ENCODE peak calls at places on chromosomes 4 and X, in five cellular contexts. F is HepG2, U is HCT116, A is K562, V is H1. K is an unnamed sample.

GRCh38 chrX:46670316-46670715 is 88.6 kb downstream of the SLC9A7 start:
- DNase-seq in V (no peak), U (no peak), F (no peak), A (no peak), K (no peak)

GRCh38 chr4:102500371-102501175 is 586 bp upstream of the NFKB1 start:
- DNase-seq in A (no peak), V (no peak), U (no peak), F (peak), K (no peak)

GRCh38 chr4:38889143-38889542 is 21.5 kb downstream of the FAM114A1 start:
- DNase-seq in F (peak), V (no peak), A (no peak), U (peak), K (peak)

GRCh38 chr4:174420317-174420716 is 102.0 kb downstream of the HPGD start:
- DNase-seq in F (no peak), U (no peak), A (no peak), V (no peak), K (no peak)

GRCh38 chr4:1582227-1582626 is 101.9 kb downstream of the FAM53A start:
- DNase-seq in V (no peak), A (no peak), U (no peak), F (no peak), K (no peak)

GRCh38 chr4:8308856-8309771 is 39.6 kb downstream of the HTRA3 start:
- DNase-seq in V (no peak), A (no peak), U (no peak), F (no peak), K (no peak)

GRCh38 chr4:14254252-14254651 is 626.7 kb upstream of the BOD1L1 start:
- DNase-seq in V (no peak), U (no peak), F (no peak), A (peak), K (no peak)

GRCh38 chrX:102745513-102746133 is 25.1 kb downstream of the GPRASP3 start:
- DNase-seq in V (peak), F (no peak), U (no peak), A (no peak), K (no peak)

GRCh38 chr4:179095585-179096228 is 1653.5 kb upstream of the AGA start:
- DNase-seq in A (peak), V (no peak), U (no peak), F (no peak), K (no peak)

GRCh38 chrX:53595266-53595810 is 91.2 kb downstream of the HUWE1 start:
- DNase-seq in U (no peak), A (no peak), V (no peak), F (no peak), K (no peak)

GRCh38 chr4:26822546-26822945 is 38.1 kb upstream of the STIM2 start:
- DNase-seq in A (no peak), F (no peak), V (no peak), U (no peak), K (peak)

GRCh38 chr4:6613676-6614651 is 26.5 kb upstream of the MRFAP1 start:
- DNase-seq in F (no peak), A (no peak), U (no peak), V (no peak), K (no peak)

GRCh38 chr4:139740121-139740520 is 74.5 kb downstream of the MGST2 start:
- DNase-seq in A (no peak), V (no peak), U (no peak), F (no peak), K (no peak)

GRCh38 chrX:117990438-117990837 is 126.2 kb downstream of the KLHL13 start:
- DNase-seq in A (no peak), F (no peak), U (no peak), V (no peak), K (no peak)

GRCh38 chrX:47250017-47250347 is 17.2 kb downstream of the USP11 start:
- DNase-seq in A (no peak), V (no peak), U (no peak), F (no peak), K (no peak)

GRCh38 chrX:77740376-77740905 is 45.6 kb downstream of the ATRX start:
- DNase-seq in A (no peak), F (no peak), V (no peak), U (no peak), K (no peak)

GRCh38 chr4:95248713-95249401 is 299.9 kb downstream of the UNC5C start:
- DNase-seq in U (peak), V (no peak), A (peak), F (peak), K (no peak)

GRCh38 chr4:144894525-144894924 is 203.5 kb downstream of the ANAPC10 start:
- DNase-seq in V (no peak), F (no peak), U (peak), A (no peak), K (no peak)

GRCh38 chrX:43644124-43644701 is 11.9 kb upstream of the MAOA start:
- DNase-seq in V (no peak), A (no peak), U (no peak), F (no peak), K (no peak)

GRCh38 chrX:22095306-22095705 is 63.2 kb downstream of the PHEX start:
- DNase-seq in F (no peak), A (no peak), V (no peak), U (no peak), K (no peak)

GRCh38 chr4:188971125-188971524 is 831.9 kb downstream of the TRIML1 start:
- DNase-seq in A (no peak), V (no peak), U (peak), F (no peak), K (no peak)

GRCh38 chr4:16159321-16159720 is 67.0 kb downstream of the TAPT1 start:
- DNase-seq in U (no peak), V (no peak), F (no peak), A (no peak), K (no peak)

GRCh38 chr4:96194993-96195392 is 355.1 kb downstream of the PDHA2 start:
- DNase-seq in A (no peak), V (no peak), F (no peak), U (no peak), K (no peak)

GRCh38 chr4:76562161-76562560 is 127.1 kb downstream of the SHROOM3 start:
- DNase-seq in V (no peak), A (no peak), U (no peak), F (no peak), K (no peak)

GRCh38 chr4:110059556-110060191 is 138.7 kb downstream of the ELOVL6 start:
- DNase-seq in F (no peak), U (no peak), A (no peak), V (no peak), K (peak)

GRCh38 chr4:22356996-22357596 is 158.8 kb downstream of the ADGRA3 start:
- DNase-seq in F (no peak), A (no peak), U (no peak), V (no peak), K (no peak)

GRCh38 chr4:122017296-122017695 is 65.4 kb upstream of the TRPC3 start:
- DNase-seq in U (no peak), F (no peak), V (no peak), A (no peak), K (no peak)

DNA sequence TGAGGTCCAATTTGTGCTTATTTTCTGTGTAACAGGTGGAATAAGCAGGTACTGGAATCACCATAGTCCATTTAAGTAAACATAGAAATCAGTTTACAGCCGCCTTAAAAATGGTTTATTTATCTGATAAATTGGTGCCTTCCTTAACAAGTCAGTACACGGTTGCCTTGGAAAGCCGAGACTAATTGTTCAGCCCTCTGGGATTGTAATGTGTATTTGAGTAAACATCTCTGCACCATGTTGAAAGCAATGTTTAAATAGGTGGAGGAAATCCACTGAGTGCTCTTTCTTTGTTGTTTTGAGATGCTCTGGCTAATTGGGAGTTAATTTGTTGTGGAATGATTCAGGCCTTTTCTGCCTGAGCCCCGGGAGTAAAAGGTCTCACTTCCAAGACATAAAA is 45.7 kb upstream of the ADRA2C start:
- DNase-seq in U (no peak), V (no peak), A (no peak), F (no peak), K (no peak)
- TF ChIP-seq EZH2 in U (no peak), V (no peak), A (no peak), F (no peak), K (no peak)

DNA sequence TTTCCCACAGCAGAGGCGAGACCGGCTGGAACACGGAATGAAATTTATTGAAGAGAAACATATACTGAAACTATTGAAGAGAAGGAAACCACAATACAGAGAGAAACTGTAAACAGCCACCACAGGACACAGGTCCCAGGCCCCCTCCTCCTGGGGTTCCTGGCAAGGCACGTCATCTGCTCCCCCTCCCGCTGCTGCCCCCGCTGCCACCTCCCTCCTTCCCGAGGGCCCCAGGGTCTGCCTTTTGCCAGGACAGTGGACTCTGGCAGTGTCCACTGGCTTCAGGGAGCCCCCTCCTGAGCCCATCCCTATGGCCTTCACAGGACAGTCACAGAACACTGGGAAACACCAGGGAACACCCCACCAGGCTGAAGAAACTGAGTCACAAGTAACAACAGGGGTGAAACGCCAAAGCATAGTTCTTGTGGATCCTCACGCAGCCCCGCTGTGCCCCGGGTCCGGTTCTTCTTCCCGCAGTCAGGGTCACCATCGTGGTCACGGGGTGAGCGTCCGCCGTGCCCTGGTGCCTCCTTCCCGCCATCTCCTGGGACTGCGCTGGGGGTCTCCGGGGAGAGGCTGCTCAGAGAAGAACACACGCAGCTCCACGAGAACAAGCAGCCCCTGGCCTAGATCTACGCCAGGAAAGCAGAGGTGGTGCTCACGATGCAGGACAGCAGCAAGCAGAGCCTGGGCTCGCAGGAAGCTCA is 5.4 kb downstream of the PNMA6E start:
- DNase-seq in F (no peak), V (no peak), U (no peak), A (no peak), K (no peak)
- TF ChIP-seq JUND in F (no peak), V (no peak), U (no peak), A (no peak), K (no peak)

GRCh38 chr4:4871267-4872147 is 12.0 kb downstream of the MSX1 start:
- DNase-seq in U (no peak), F (no peak), A (no peak), V (no peak), K (no peak)

GRCh38 chr4:4870493-4871266 is 11.2 kb downstream of the MSX1 start:
- DNase-seq in F (no peak), U (no peak), V (no peak), A (no peak), K (no peak)

GRCh38 chr4:4869380-4869723 is 9.9 kb downstream of the MSX1 start:
- DNase-seq in F (no peak), U (no peak), V (no peak), A (no peak), K (no peak)

GRCh38 chr4:4868506-4869379 is 9.3 kb downstream of the MSX1 start:
- DNase-seq in V (no peak), F (no peak), A (no peak), U (no peak), K (no peak)

GRCh38 chr4:4869731-4870483 is 10.4 kb downstream of the MSX1 start:
- DNase-seq in V (no peak), F (no peak), U (no peak), A (no peak), K (no peak)
- TF ChIP-seq EZH2 in V (peak), F (no peak), U (no peak), A (no peak), K (no peak)

GRCh38 chrX:17685026-17685425 is 52.3 kb upstream of the SCML1 start:
- DNase-seq in V (no peak), A (no peak), F (no peak), U (no peak), K (no peak)

GRCh38 chrX:17679261-17679660 is 58.0 kb upstream of the SCML1 start:
- DNase-seq in V (no peak), U (no peak), A (no peak), F (no peak), K (no peak)

GRCh38 chrX:17680732-17681413 is 56.4 kb upstream of the SCML1 start:
- DNase-seq in A (no peak), U (no peak), V (no peak), F (no peak), K (no peak)

GRCh38 chrX:17682259-17682658 is 55.0 kb upstream of the SCML1 start:
- DNase-seq in F (no peak), U (no peak), A (no peak), V (no peak), K (no peak)

DNA sequence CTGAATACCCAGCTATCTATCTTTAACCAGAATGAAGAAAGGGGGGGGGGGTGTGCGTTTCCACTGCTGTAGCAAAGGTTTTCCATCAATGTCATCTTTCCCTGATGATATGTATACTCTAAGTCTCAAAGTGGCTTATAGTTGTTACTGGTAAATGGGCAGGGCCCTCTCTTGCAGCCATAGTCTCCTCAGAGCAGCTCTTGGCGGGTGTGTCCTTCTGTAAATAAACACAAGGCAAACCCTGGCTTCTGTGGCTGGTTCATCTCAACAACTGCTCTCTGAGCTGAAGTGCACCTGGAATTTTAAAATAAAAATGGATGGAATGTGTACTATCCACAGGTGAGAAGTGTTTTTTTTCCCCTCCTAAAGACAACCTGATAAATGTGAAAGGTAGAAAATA is 57.5 kb upstream of the SCML1 start:
- DNase-seq in V (no peak), F (no peak), A (no peak), U (no peak), K (no peak)
- TF ChIP-seq JUND in V (no peak), F (no peak), A (no peak), U (no peak), K (no peak)

GRCh38 chrX:129654652-129655546 is at the start of gene APLN:
- DNase-seq in U (no peak), V (no peak), F (no peak), A (peak), K (no peak)
- TF ChIP-seq EZH2 in U (no peak), V (no peak), F (no peak), A (no peak), K (no peak)

K was measured in GM12878.